ENCODE peak calls at places on chromosome 3, in five cellular contexts. One of them, this sample, is unnamed.

GRCh38 chr3:129723558-129724324 is 117.3 kb upstream of the PLXND1 start:
- DNase-seq in transverse colon: peak
- DNase-seq in GM23338: no peak
- DNase-seq in stomach: no peak
- DNase-seq in breast epithelium: peak
- DNase-seq in this sample: no peak

GRCh38 chr3:17065315-17065714 is 180.6 kb downstream of the PLCL2 start:
- DNase-seq in stomach: no peak
- DNase-seq in breast epithelium: no peak
- DNase-seq in transverse colon: no peak
- DNase-seq in GM23338: no peak
- DNase-seq in this sample: no peak

GRCh38 chr3:111200027-111200426 is 128.4 kb downstream of the NECTIN3 start:
- DNase-seq in breast epithelium: no peak
- DNase-seq in GM23338: peak
- DNase-seq in stomach: no peak
- DNase-seq in transverse colon: no peak
- DNase-seq in this sample: no peak

GRCh38 chr3:66452247-66453040 is 48.4 kb downstream of the LRIG1 start:
- DNase-seq in breast epithelium: no peak
- DNase-seq in transverse colon: no peak
- DNase-seq in GM23338: no peak
- DNase-seq in stomach: no peak
- DNase-seq in this sample: no peak

GRCh38 chr3:159751754-159752153 is 236.9 kb upstream of the IL12A start:
- DNase-seq in transverse colon: no peak
- DNase-seq in GM23338: no peak
- DNase-seq in stomach: no peak
- DNase-seq in breast epithelium: no peak
- DNase-seq in this sample: no peak

GRCh38 chr3:158337007-158337608 is 227.2 kb downstream of the RSRC1 start:
- DNase-seq in stomach: no peak
- DNase-seq in GM23338: no peak
- DNase-seq in transverse colon: no peak
- DNase-seq in breast epithelium: no peak
- DNase-seq in this sample: no peak

GRCh38 chr3:153426803-153427202 is 264.8 kb downstream of the RAP2B start:
- DNase-seq in GM23338: no peak
- DNase-seq in transverse colon: no peak
- DNase-seq in breast epithelium: no peak
- DNase-seq in stomach: no peak
- DNase-seq in this sample: no peak

GRCh38 chr3:35141406-35141805 is 497.9 kb upstream of the ARPP21 start:
- DNase-seq in breast epithelium: no peak
- DNase-seq in stomach: no peak
- DNase-seq in transverse colon: no peak
- DNase-seq in GM23338: no peak
- DNase-seq in this sample: no peak

GRCh38 chr3:13401149-13401548 is 19.0 kb downstream of the NUP210 start:
- DNase-seq in breast epithelium: no peak
- DNase-seq in stomach: no peak
- DNase-seq in GM23338: no peak
- DNase-seq in transverse colon: no peak
- DNase-seq in this sample: no peak

GRCh38 chr3:43199645-43200036 is 86.7 kb upstream of the SNRK start:
- DNase-seq in breast epithelium: no peak
- DNase-seq in transverse colon: no peak
- DNase-seq in GM23338: no peak
- DNase-seq in stomach: no peak
- DNase-seq in this sample: no peak

GRCh38 chr3:138383715-138384114 is 35.3 kb downstream of the MRAS start:
- DNase-seq in GM23338: no peak
- DNase-seq in breast epithelium: no peak
- DNase-seq in transverse colon: no peak
- DNase-seq in stomach: no peak
- DNase-seq in this sample: no peak

GRCh38 chr3:196886175-196886574 is 18.5 kb downstream of the SENP5 start:
- DNase-seq in transverse colon: no peak
- DNase-seq in stomach: no peak
- DNase-seq in GM23338: no peak
- DNase-seq in breast epithelium: no peak
- DNase-seq in this sample: no peak
- TF ChIP-seq POLR2AphosphoS5 in transverse colon: no peak
- TF ChIP-seq POLR2AphosphoS5 in stomach: no peak
- TF ChIP-seq POLR2AphosphoS5 in GM23338: no peak
- TF ChIP-seq POLR2AphosphoS5 in breast epithelium: no peak
- TF ChIP-seq POLR2AphosphoS5 in this sample: no peak

GRCh38 chr3:39126532-39127071 is 19.1 kb downstream of the TTC21A start:
- DNase-seq in stomach: no peak
- DNase-seq in transverse colon: peak
- DNase-seq in GM23338: peak
- DNase-seq in breast epithelium: peak
- DNase-seq in this sample: no peak

GRCh38 chr3:39125837-39126500 is 18.5 kb downstream of the TTC21A start:
- DNase-seq in transverse colon: no peak
- DNase-seq in stomach: no peak
- DNase-seq in breast epithelium: no peak
- DNase-seq in GM23338: no peak
- DNase-seq in this sample: no peak

GRCh38 chr3:39128951-39129350 is 21.5 kb downstream of the TTC21A start:
- DNase-seq in GM23338: no peak
- DNase-seq in transverse colon: no peak
- DNase-seq in stomach: no peak
- DNase-seq in breast epithelium: no peak
- DNase-seq in this sample: no peak

GRCh38 chr3:39127296-39127906 is 19.9 kb downstream of the TTC21A start:
- DNase-seq in breast epithelium: no peak
- DNase-seq in stomach: no peak
- DNase-seq in transverse colon: no peak
- DNase-seq in GM23338: no peak
- DNase-seq in this sample: no peak

GRCh38 chr3:39127907-39128303 is 20.4 kb downstream of the TTC21A start:
- DNase-seq in GM23338: no peak
- DNase-seq in stomach: no peak
- DNase-seq in breast epithelium: no peak
- DNase-seq in transverse colon: no peak
- DNase-seq in this sample: no peak
- H3K27ac ChIP-seq in GM23338: no peak
- H3K27ac ChIP-seq in stomach: no peak
- H3K27ac ChIP-seq in breast epithelium: no peak
- H3K27ac ChIP-seq in transverse colon: no peak
- H3K27ac ChIP-seq in this sample: no peak

GRCh38 chr3:71010731-71011455 is 572.6 kb downstream of the FOXP1 start:
- DNase-seq in GM23338: no peak
- DNase-seq in transverse colon: no peak
- DNase-seq in stomach: no peak
- DNase-seq in breast epithelium: no peak
- DNase-seq in this sample: no peak

GRCh38 chr3:71008350-71008923 is 575.1 kb downstream of the FOXP1 start:
- DNase-seq in stomach: no peak
- DNase-seq in transverse colon: no peak
- DNase-seq in breast epithelium: no peak
- DNase-seq in GM23338: no peak
- DNase-seq in this sample: no peak

GRCh38 chr3:71016141-71016845 is 567.2 kb downstream of the FOXP1 start:
- DNase-seq in stomach: no peak
- DNase-seq in transverse colon: no peak
- DNase-seq in breast epithelium: no peak
- DNase-seq in GM23338: no peak
- DNase-seq in this sample: no peak

GRCh38 chr3:71012971-71013370 is 570.6 kb downstream of the FOXP1 start:
- DNase-seq in transverse colon: no peak
- DNase-seq in stomach: no peak
- DNase-seq in breast epithelium: no peak
- DNase-seq in GM23338: no peak
- DNase-seq in this sample: no peak

GRCh38 chr3:71011565-71012287 is 571.8 kb downstream of the FOXP1 start:
- DNase-seq in GM23338: no peak
- DNase-seq in breast epithelium: no peak
- DNase-seq in transverse colon: no peak
- DNase-seq in stomach: no peak
- DNase-seq in this sample: no peak
- TF ChIP-seq POLR2AphosphoS5 in GM23338: no peak
- TF ChIP-seq POLR2AphosphoS5 in breast epithelium: no peak
- TF ChIP-seq POLR2AphosphoS5 in transverse colon: no peak
- TF ChIP-seq POLR2AphosphoS5 in stomach: no peak
- TF ChIP-seq POLR2AphosphoS5 in this sample: no peak

DNA sequence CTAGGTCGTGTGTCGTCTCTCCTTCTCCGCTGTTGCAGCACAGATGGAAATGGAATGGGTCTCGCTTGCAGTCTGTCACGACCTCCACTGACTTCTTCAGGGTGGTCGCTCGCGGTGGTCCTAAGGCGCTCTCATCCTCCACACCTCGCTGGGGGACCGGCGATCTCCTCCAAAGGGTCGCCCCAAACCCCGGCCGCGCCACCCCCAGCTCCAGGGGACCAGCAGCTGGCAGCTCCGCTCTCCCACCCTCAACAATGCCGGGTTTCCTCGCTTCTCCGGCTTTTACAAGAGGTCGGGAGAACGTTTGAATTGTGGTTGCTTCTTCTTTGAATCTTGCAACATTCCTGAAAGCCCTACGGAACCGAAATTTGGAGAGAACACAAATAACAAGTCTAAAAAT is 25.9 kb downstream of the SERP1 start:
- DNase-seq in transverse colon: no peak
- DNase-seq in GM23338: no peak
- DNase-seq in stomach: no peak
- DNase-seq in breast epithelium: no peak
- DNase-seq in this sample: no peak
- H3K27ac ChIP-seq in transverse colon: no peak
- H3K27ac ChIP-seq in GM23338: no peak
- H3K27ac ChIP-seq in stomach: no peak
- H3K27ac ChIP-seq in breast epithelium: no peak
- H3K27ac ChIP-seq in this sample: no peak

GRCh38 chr3:133136114-133137041 is 98.2 kb downstream of the TMEM108 start:
- DNase-seq in breast epithelium: no peak
- DNase-seq in GM23338: no peak
- DNase-seq in transverse colon: no peak
- DNase-seq in stomach: no peak
- DNase-seq in this sample: no peak

GRCh38 chr3:133135303-133135702 is 97.1 kb downstream of the TMEM108 start:
- DNase-seq in GM23338: no peak
- DNase-seq in stomach: no peak
- DNase-seq in transverse colon: no peak
- DNase-seq in breast epithelium: no peak
- DNase-seq in this sample: no peak

GRCh38 chr3:133137042-133137393 is 98.8 kb downstream of the TMEM108 start:
- DNase-seq in GM23338: no peak
- DNase-seq in transverse colon: no peak
- DNase-seq in breast epithelium: no peak
- DNase-seq in stomach: no peak
- DNase-seq in this sample: no peak

GRCh38 chr3:133138017-133138416 is 99.8 kb downstream of the TMEM108 start:
- DNase-seq in stomach: no peak
- DNase-seq in breast epithelium: no peak
- DNase-seq in GM23338: no peak
- DNase-seq in transverse colon: no peak
- DNase-seq in this sample: no peak
- TF ChIP-seq POLR2AphosphoS5 in stomach: no peak
- TF ChIP-seq POLR2AphosphoS5 in breast epithelium: no peak
- TF ChIP-seq POLR2AphosphoS5 in GM23338: no peak
- TF ChIP-seq POLR2AphosphoS5 in transverse colon: no peak
- TF ChIP-seq POLR2AphosphoS5 in this sample: no peak

GRCh38 chr3:100425321-100425720 is 24.0 kb downstream of the LNP1 start:
- DNase-seq in transverse colon: no peak
- DNase-seq in stomach: no peak
- DNase-seq in GM23338: no peak
- DNase-seq in breast epithelium: no peak
- DNase-seq in this sample: no peak
- H3K27ac ChIP-seq in transverse colon: no peak
- H3K27ac ChIP-seq in stomach: no peak
- H3K27ac ChIP-seq in GM23338: no peak
- H3K27ac ChIP-seq in breast epithelium: no peak
- H3K27ac ChIP-seq in this sample: no peak

GRCh38 chr3:98545940-98546339 is 14.2 kb downstream of the GPR15 start:
- DNase-seq in transverse colon: no peak
- DNase-seq in GM23338: no peak
- DNase-seq in stomach: no peak
- DNase-seq in breast epithelium: no peak
- DNase-seq in this sample: no peak

GRCh38 chr3:98536456-98537017 is 4.8 kb downstream of the GPR15 start:
- DNase-seq in transverse colon: no peak
- DNase-seq in breast epithelium: no peak
- DNase-seq in GM23338: no peak
- DNase-seq in stomach: no peak
- DNase-seq in this sample: no peak

GRCh38 chr3:98540346-98540745 is 8.6 kb downstream of the GPR15 start:
- DNase-seq in breast epithelium: no peak
- DNase-seq in stomach: no peak
- DNase-seq in transverse colon: no peak
- DNase-seq in GM23338: no peak
- DNase-seq in this sample: no peak

GRCh38 chr3:98542623-98543022 is 10.8 kb downstream of the GPR15 start:
- DNase-seq in GM23338: no peak
- DNase-seq in transverse colon: no peak
- DNase-seq in breast epithelium: no peak
- DNase-seq in stomach: no peak
- DNase-seq in this sample: no peak

DNA sequence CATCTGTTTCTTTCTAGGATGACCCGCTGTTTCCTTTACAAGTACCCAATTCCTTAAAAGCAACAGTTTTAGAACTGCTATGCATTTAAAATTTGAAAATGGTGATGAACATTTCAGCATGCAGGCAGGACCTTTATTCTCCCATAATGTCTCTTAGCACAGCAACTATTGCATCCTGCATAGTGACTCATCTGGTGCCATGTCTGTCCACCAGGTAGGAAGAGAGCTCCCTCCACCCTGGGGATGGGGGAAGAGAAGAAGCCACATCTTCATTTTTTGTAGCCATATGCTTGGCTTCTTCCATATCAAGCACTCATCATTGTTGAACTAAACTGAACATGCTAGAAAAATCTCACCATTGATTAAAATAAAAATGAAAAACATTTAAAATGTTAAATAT is 9.9 kb downstream of the GPR15 start:
- DNase-seq in transverse colon: no peak
- DNase-seq in GM23338: no peak
- DNase-seq in breast epithelium: no peak
- DNase-seq in stomach: no peak
- DNase-seq in this sample: no peak
- TF ChIP-seq POLR2AphosphoS5 in transverse colon: no peak
- TF ChIP-seq POLR2AphosphoS5 in GM23338: no peak
- TF ChIP-seq POLR2AphosphoS5 in breast epithelium: no peak
- TF ChIP-seq POLR2AphosphoS5 in stomach: no peak
- TF ChIP-seq POLR2AphosphoS5 in this sample: no peak